ENCODE peak calls at places on chromosomes 11 and 22, in four cellular contexts. One of them, this sample, is unnamed. For H3K27me3, the result is how much of the 10 kb centered on the place peaks cover.

GRCh38 chr22:42630211-42630610 is 10.2 kb downstream of the ATP5MGL start:
- DNase-seq in heart right ventricle: no peak
- DNase-seq in body of pancreas: no peak
- DNase-seq in HCT116: no peak
- DNase-seq in this sample: no peak

GRCh38 chr22:50218996-50219727 is 18.4 kb downstream of the SELENOO start:
- DNase-seq in heart right ventricle: peak
- DNase-seq in body of pancreas: peak
- DNase-seq in HCT116: peak
- DNase-seq in this sample: no peak

GRCh38 chr22:31177420-31178162 is 17.6 kb downstream of the RNF185 start:
- DNase-seq in heart right ventricle: no peak
- DNase-seq in body of pancreas: no peak
- DNase-seq in HCT116: no peak
- DNase-seq in this sample: peak

GRCh38 chr11:64152841-64153691 is 12.8 kb downstream of the MACROD1 start:
- DNase-seq in heart right ventricle: peak
- DNase-seq in body of pancreas: peak
- DNase-seq in HCT116: no peak
- DNase-seq in this sample: no peak

GRCh38 chr11:65423516-65424199 is 1.1 kb downstream of the NEAT1 start:
- DNase-seq in heart right ventricle: peak
- DNase-seq in body of pancreas: no peak
- DNase-seq in HCT116: no peak
- DNase-seq in this sample: no peak

GRCh38 chr11:24760681-24761080 is 263.8 kb downstream of the LUZP2 start:
- DNase-seq in heart right ventricle: no peak
- DNase-seq in body of pancreas: no peak
- DNase-seq in HCT116: no peak
- DNase-seq in this sample: no peak

GRCh38 chr22:29716814-29717213 is 3.0 kb upstream of the CABP7 start:
- DNase-seq in heart right ventricle: peak
- DNase-seq in body of pancreas: peak
- DNase-seq in HCT116: peak
- DNase-seq in this sample: peak

GRCh38 chr11:129143335-129143734 is 48.8 kb downstream of the ARHGAP32 start:
- DNase-seq in heart right ventricle: peak
- DNase-seq in body of pancreas: peak
- DNase-seq in HCT116: peak
- DNase-seq in this sample: peak

GRCh38 chr11:61174949-61175348 is 13.7 kb upstream of the VPS37C start:
- DNase-seq in heart right ventricle: no peak
- DNase-seq in body of pancreas: no peak
- DNase-seq in HCT116: no peak
- DNase-seq in this sample: no peak

GRCh38 chr11:65817815-65818680 is 15.7 kb upstream of the SNX32 start:
- DNase-seq in heart right ventricle: peak
- DNase-seq in body of pancreas: peak
- DNase-seq in HCT116: peak
- DNase-seq in this sample: peak

GRCh38 chr22:43391306-43391705 is 20.5 kb upstream of the MPPED1 start:
- DNase-seq in heart right ventricle: no peak
- DNase-seq in body of pancreas: no peak
- DNase-seq in HCT116: no peak
- DNase-seq in this sample: no peak

GRCh38 chr11:115129771-115130306 is 374.4 kb downstream of the CADM1 start:
- DNase-seq in heart right ventricle: no peak
- DNase-seq in body of pancreas: no peak
- DNase-seq in HCT116: no peak
- DNase-seq in this sample: no peak

GRCh38 chr11:29916040-29916439 is 100.8 kb downstream of the KCNA4 start:
- DNase-seq in heart right ventricle: no peak
- DNase-seq in body of pancreas: no peak
- DNase-seq in HCT116: no peak
- DNase-seq in this sample: no peak

GRCh38 chr11:67372232-67372992 is 986 bp downstream of the CLCF1 start:
- DNase-seq in heart right ventricle: no peak
- DNase-seq in body of pancreas: no peak
- DNase-seq in HCT116: no peak
- DNase-seq in this sample: no peak

GRCh38 chr11:86218125-86219081 is 26.1 kb upstream of the EED start:
- DNase-seq in heart right ventricle: peak
- DNase-seq in body of pancreas: peak
- DNase-seq in HCT116: peak
- DNase-seq in this sample: no peak

GRCh38 chr11:111001091-111001430 is 244.5 kb upstream of the POU2AF2 start:
- DNase-seq in heart right ventricle: no peak
- DNase-seq in body of pancreas: no peak
- DNase-seq in HCT116: no peak
- DNase-seq in this sample: no peak

GRCh38 chr11:107590460-107591097 is 368 bp upstream of the ELMOD1 start:
- DNase-seq in heart right ventricle: no peak
- DNase-seq in body of pancreas: no peak
- DNase-seq in HCT116: no peak
- DNase-seq in this sample: no peak

GRCh38 chr11:35487532-35488078 is 37.8 kb downstream of the PAMR1 start:
- DNase-seq in heart right ventricle: peak
- DNase-seq in body of pancreas: peak
- DNase-seq in HCT116: peak
- DNase-seq in this sample: peak

GRCh38 chr11:61080986-61081590 is 21.2 kb upstream of the CD5 start:
- DNase-seq in heart right ventricle: no peak
- DNase-seq in body of pancreas: no peak
- DNase-seq in HCT116: no peak
- DNase-seq in this sample: no peak

GRCh38 chr22:35352214-35353111 is 28.4 kb upstream of the HMOX1 start:
- DNase-seq in heart right ventricle: peak
- DNase-seq in body of pancreas: peak
- DNase-seq in HCT116: no peak
- DNase-seq in this sample: no peak
- H3K4me3 ChIP-seq in heart right ventricle: no peak
- H3K4me3 ChIP-seq in body of pancreas: no peak
- H3K4me3 ChIP-seq in HCT116: no peak
- H3K4me3 ChIP-seq in this sample: no peak

DNA sequence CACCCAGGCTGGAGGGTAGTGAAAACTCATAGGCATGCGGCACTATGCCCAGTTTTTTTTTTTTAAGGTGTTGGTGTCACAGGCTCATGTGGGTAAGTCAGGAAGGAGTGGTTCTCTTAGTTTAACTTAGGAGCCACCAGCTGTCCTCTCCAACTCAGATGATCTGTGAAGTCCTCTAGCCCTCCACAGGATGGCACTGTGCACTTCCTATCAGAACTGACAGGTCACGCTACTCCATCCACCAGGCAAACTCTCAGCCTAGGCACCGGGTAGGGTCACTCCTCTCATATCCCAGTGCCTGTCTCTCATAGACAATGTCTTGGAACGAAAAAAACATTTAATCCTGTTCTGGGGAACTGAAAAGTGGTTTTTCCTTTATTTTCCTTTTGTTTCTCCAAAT is 16.5 kb downstream of the NAP1L4 start:
- DNase-seq in heart right ventricle: peak
- DNase-seq in body of pancreas: peak
- DNase-seq in HCT116: peak
- DNase-seq in this sample: no peak
- TF ChIP-seq CTCF in heart right ventricle: peak
- TF ChIP-seq CTCF in body of pancreas: peak
- TF ChIP-seq CTCF in HCT116: peak
- TF ChIP-seq CTCF in this sample: peak

GRCh38 chr11:17414317-17414737 is 25.9 kb upstream of the KCNJ11 start:
- DNase-seq in heart right ventricle: no peak
- DNase-seq in body of pancreas: peak
- DNase-seq in HCT116: no peak
- DNase-seq in this sample: no peak
- H3K27me3 ChIP-seq in heart right ventricle: under half
- H3K27me3 ChIP-seq in body of pancreas: under half
- H3K27me3 ChIP-seq in HCT116: under half
- H3K27me3 ChIP-seq in this sample: under half

GRCh38 chr11:126989942-126990715 is 10.4 kb downstream of the KIRREL3 start:
- DNase-seq in heart right ventricle: peak
- DNase-seq in body of pancreas: peak
- DNase-seq in HCT116: peak
- DNase-seq in this sample: no peak
- H3K4me3 ChIP-seq in heart right ventricle: no peak
- H3K4me3 ChIP-seq in body of pancreas: no peak
- H3K4me3 ChIP-seq in HCT116: no peak
- H3K4me3 ChIP-seq in this sample: no peak

This sample was measured in keratinocyte.